ENCODE peak calls at places on chromosomes 1 and 21, in six cellular contexts. Q, R, N, L, X and B are unnamed samples.

GRCh38 chr21:34802180-34802899 is 133.5 kb downstream of the CLIC6 start:
- DNase-seq in X (no peak), N (no peak), Q (no peak), R (no peak), L (peak; percentile 34), B (no peak)

GRCh38 chr1:36771222-36771621 is 263.1 kb downstream of the GRIK3 start:
- DNase-seq in L (no peak), X (no peak), Q (no peak), R (no peak), N (no peak), B (no peak)

GRCh38 chr1:3714284-3714741 is 37.9 kb upstream of the CCDC27 start:
- DNase-seq in Q (no peak), N (peak; percentile 67), X (no peak), L (no peak), R (no peak), B (no peak)

GRCh38 chr1:46405724-46406123 is 11.6 kb downstream of the FAAH start:
- DNase-seq in R (no peak), Q (no peak), N (no peak), L (no peak), X (no peak), B (no peak)

GRCh38 chr1:69535490-69535889 is 32.2 kb upstream of the LRRC7 start:
- DNase-seq in Q (no peak), N (no peak), X (no peak), R (peak; percentile 18), L (no peak), B (no peak)

GRCh38 chr1:59443355-59443754 is 146.5 kb downstream of the FGGY start:
- DNase-seq in X (peak; percentile 42), N (no peak), Q (no peak), R (no peak), L (peak; percentile 13), B (peak; percentile 32)

GRCh38 chr1:91777630-91778300 is 108.2 kb downstream of the TGFBR3 start:
- DNase-seq in R (no peak), X (no peak), L (no peak), N (no peak), Q (no peak), B (no peak)

GRCh38 chr1:198530964-198531363 is 9.5 kb downstream of the ATP6V1G3 start:
- DNase-seq in N (no peak), X (no peak), Q (no peak), R (no peak), L (no peak), B (no peak)

GRCh38 chr1:22889213-22889827 is 83.3 kb downstream of the LACTBL1 start:
- DNase-seq in L (peak; percentile 46), N (no peak), X (peak; percentile 51), Q (peak; percentile 54), R (peak; percentile 19), B (peak; percentile 57)

GRCh38 chr1:169427081-169427611 is at the start of gene CCDC181:
- DNase-seq in X (peak; percentile 33), N (peak; percentile 77), R (peak; percentile 76), L (peak; percentile 24), Q (peak; percentile 54), B (peak; percentile 78)

GRCh38 chr1:55073187-55073916 is 34.0 kb downstream of the PCSK9 start:
- DNase-seq in R (no peak), Q (no peak), X (no peak), N (no peak), L (no peak), B (no peak)

GRCh38 chr1:59412705-59413326 is 115.9 kb downstream of the FGGY start:
- DNase-seq in Q (no peak), L (no peak), X (no peak), R (no peak), N (no peak), B (no peak)

GRCh38 chr21:46483300-46484295 is 24.9 kb downstream of the DIP2A start:
- DNase-seq in X (no peak), N (no peak), R (no peak), L (no peak), Q (no peak), B (no peak)

GRCh38 chr1:6580588-6581270 is 935 bp downstream of the ZBTB48 start:
- DNase-seq in R (no peak), Q (peak; percentile 63), L (no peak), X (no peak), N (no peak), B (no peak)

GRCh38 chr1:12604114-12604874 is 13.7 kb downstream of the DHRS3 start:
- DNase-seq in R (peak; percentile 74), N (no peak), L (peak; percentile 97), X (peak; percentile 99), Q (peak; percentile 97), B (peak; percentile 93)

GRCh38 chr1:57424231-57425027 is 569 bp upstream of the DAB1 start:
- DNase-seq in X (peak; percentile 41), R (peak; percentile 58), N (peak; percentile 24), L (peak; percentile 26), Q (peak; percentile 33), B (peak; percentile 29)

GRCh38 chr1:19036701-19037605 is 80.5 kb upstream of the IFFO2 start:
- DNase-seq in X (no peak), L (no peak), N (no peak), Q (no peak), R (no peak), B (no peak)

GRCh38 chr1:184624626-184625025 is 130.0 kb downstream of the EDEM3 start:
- DNase-seq in X (peak; percentile 29), Q (no peak), R (no peak), N (no peak), L (peak; percentile 20), B (peak; percentile 32)

GRCh38 chr1:236067854-236068454 is 3.1 kb upstream of the NID1 start:
- DNase-seq in Q (peak; percentile 83), N (no peak), L (no peak), R (no peak), X (peak; percentile 79), B (peak; percentile 55)

GRCh38 chr1:244863491-244864252 is 671 bp downstream of the HNRNPU start:
- DNase-seq in L (no peak), Q (no peak), N (no peak), R (no peak), X (no peak), B (no peak)

GRCh38 chr1:8970870-8971337 is 25.2 kb downstream of the CA6 start:
- DNase-seq in X (no peak), L (no peak), N (no peak), R (no peak), Q (no peak), B (no peak)

GRCh38 chr1:89737985-89738510 is 82.8 kb upstream of the LRRC8D start:
- DNase-seq in N (no peak), X (peak; percentile 46), L (no peak), Q (peak; percentile 40), R (no peak), B (no peak)

GRCh38 chr1:65362545-65362944 is 53.2 kb downstream of the DNAJC6 start:
- DNase-seq in Q (no peak), X (no peak), N (no peak), L (no peak), R (peak; percentile 23), B (no peak)

GRCh38 chr21:31711745-31712144 is 20.2 kb downstream of the SCAF4 start:
- DNase-seq in Q (no peak), X (no peak), L (no peak), R (no peak), N (no peak), B (no peak)

GRCh38 chr1:224065455-224065854 is 48.5 kb upstream of the FBXO28 start:
- DNase-seq in R (peak; percentile 73), L (peak; percentile 60), Q (no peak), N (no peak), X (peak; percentile 79), B (peak; percentile 67)